ENCODE peak calls at places on chromosomes 7 and 10, in nine cellular contexts. K is AG08396; Y is activated CD8-positive, alpha-beta memory T cell treated with anti-CD3 and anti-CD28 coated beads for 24 hours; S is mesendoderm; Q is dermis blood vessel endothelial cell; N is M059J; L is NCI-H1105 treated with DMSO at 0.1 percent for 48 hours; P is activated CD4-positive, alpha-beta T cell treated with anti-CD3 and anti-CD28 coated beads for 24 hours; H is stimulated activated CD8-positive, alpha-beta memory T cell treated with anti-CD3 and anti-CD28 coated beads, Interleukin-2, amount 100 ng/mL, for 48 hours. C is an unnamed sample.

GRCh38 chr7:50664461-50664922 is 99.3 kb upstream of the DDC start:
- DNase-seq in K (peak), Y (peak), S (no peak), Q (peak), N (peak), L (no peak), P (no peak), H (peak), C (peak)

GRCh38 chr7:285731-286130 is 4.2 kb upstream of the FOXL3 start:
- DNase-seq in K (no peak), Y (no peak), S (no peak), Q (no peak), N (no peak), L (no peak), P (no peak), H (no peak), C (no peak)

GRCh38 chr7:2554654-2555053 is 670 bp downstream of the BRAT1 start:
- DNase-seq in K (peak), Y (no peak), S (peak), Q (no peak), N (no peak), L (no peak), P (no peak), H (no peak), C (no peak)

GRCh38 chr10:74207681-74208080 is 56.7 kb downstream of the ADK start:
- DNase-seq in K (no peak), Y (no peak), S (no peak), Q (no peak), N (no peak), L (no peak), P (no peak), H (no peak), C (no peak)

GRCh38 chr7:54339074-54339473 is 203.1 kb upstream of the VSTM2A start:
- DNase-seq in K (no peak), Y (no peak), S (no peak), Q (no peak), N (no peak), L (no peak), P (no peak), H (no peak), C (no peak)

GRCh38 chr7:65307651-65308299 is 65.9 kb upstream of the ZNF92 start:
- DNase-seq in K (peak), Y (peak), S (peak), Q (peak), N (peak), L (peak), P (peak), H (peak), C (peak)

GRCh38 chr10:121681171-121681752 is 83.0 kb upstream of the FGFR2 start:
- DNase-seq in K (no peak), Y (no peak), S (peak), Q (no peak), N (no peak), L (no peak), P (no peak), H (no peak), C (no peak)

GRCh38 chr10:22346087-22346661 is 878 bp downstream of the SPAG6 start:
- DNase-seq in K (no peak), Y (no peak), S (peak), Q (no peak), N (no peak), L (no peak), P (no peak), H (no peak), C (no peak)

GRCh38 chr10:88039496-88040200 is 176.2 kb downstream of the PTEN start:
- DNase-seq in K (no peak), Y (no peak), S (no peak), Q (no peak), N (peak), L (no peak), P (no peak), H (no peak), C (peak)

GRCh38 chr7:100949227-100949930 is at the start of gene MUC3A:
- DNase-seq in K (no peak), Y (no peak), S (peak), Q (no peak), N (no peak), L (no peak), P (no peak), H (no peak), C (no peak)

GRCh38 chr7:100882201-100882600 is 7.3 kb downstream of the SRRT start:
- DNase-seq in K (no peak), Y (no peak), S (no peak), Q (no peak), N (no peak), L (no peak), P (no peak), H (no peak), C (no peak)

C was measured in Daoy.